ENCODE peak calls at places on chromosome 16, in four cellular contexts. Z is heart left ventricle, P is colonic mucosa, Q is HFF-Myc. T is an unnamed sample.

GRCh38 chr16:85056211-85056748 is 28.7 kb downstream of the KIAA0513 start:
- DNase-seq in Z (no peak), P (no peak), Q (no peak), T (no peak)

GRCh38 chr16:68434654-68435210 is 13.6 kb downstream of the SMPD3 start:
- DNase-seq in Z (no peak), P (peak), Q (no peak), T (no peak)

GRCh38 chr16:6105115-6105514 is 1007.5 kb upstream of the EEF2KMT start:
- DNase-seq in Z (no peak), P (no peak), Q (no peak), T (no peak)

GRCh38 chr16:17265177-17265576 is 205.6 kb downstream of the XYLT1 start:
- DNase-seq in Z (no peak), P (no peak), Q (no peak), T (no peak)

GRCh38 chr16:4698321-4699029 is 5.1 kb downstream of the NUDT16L1 start:
- DNase-seq in Z (no peak), P (no peak), Q (no peak), T (no peak)

GRCh38 chr16:70441406-70441990 is 2.6 kb upstream of the ST3GAL2 start:
- DNase-seq in Z (no peak), P (no peak), Q (no peak), T (no peak)

GRCh38 chr16:87041286-87041685 is 275.9 kb downstream of the C16orf95 start:
- DNase-seq in Z (no peak), P (no peak), Q (no peak), T (no peak)

GRCh38 chr16:52533296-52533695 is 13.6 kb downstream of the TOX3 start:
- DNase-seq in Z (no peak), P (no peak), Q (no peak), T (no peak)

GRCh38 chr16:79589495-79590134 is 10.9 kb downstream of the MAF start:
- DNase-seq in Z (no peak), P (no peak), Q (no peak), T (no peak)

GRCh38 chr16:425740-426114 is 278 bp downstream of the RAB11FIP3 start:
- DNase-seq in Z (peak), P (no peak), Q (no peak), T (no peak)

GRCh38 chr16:75116081-75116910 is at the start of gene LDHD:
- DNase-seq in Z (peak), P (peak), Q (no peak), T (no peak)

GRCh38 chr16:20695024-20695423 is 2.5 kb downstream of the ACSM1 start:
- DNase-seq in Z (no peak), P (no peak), Q (no peak), T (no peak)

GRCh38 chr16:75007443-75007842 is 8.6 kb downstream of the ZNRF1 start:
- DNase-seq in Z (no peak), P (no peak), Q (no peak), T (no peak)

GRCh38 chr16:72995151-72995881 is 52.6 kb downstream of the ZFHX3 start:
- DNase-seq in Z (no peak), P (peak), Q (no peak), T (peak)

GRCh38 chr16:9852003-9852402 is 330.2 kb downstream of the GRIN2A start:
- DNase-seq in Z (no peak), P (no peak), Q (no peak), T (no peak)

GRCh38 chr16:4783251-4783950 is 4.7 kb downstream of the SEPTIN12 start:
- DNase-seq in Z (no peak), P (no peak), Q (no peak), T (no peak)

GRCh38 chr16:54455021-54455725 is 168.6 kb upstream of the IRX3 start:
- DNase-seq in Z (no peak), P (no peak), Q (no peak), T (no peak)

GRCh38 chr16:72736074-72736473 is 311.9 kb downstream of the ZFHX3 start:
- DNase-seq in Z (no peak), P (no peak), Q (no peak), T (no peak)

GRCh38 chr16:72990003-72990521 is 57.9 kb downstream of the ZFHX3 start:
- DNase-seq in Z (peak), P (peak), Q (peak), T (no peak)

GRCh38 chr16:35795361-35796029 is 2336.1 kb downstream of the TP53TG3F start:
- DNase-seq in Z (no peak), P (no peak), Q (no peak), T (no peak)

GRCh38 chr16:85898521-85899442 is at the start of gene IRF8:
- DNase-seq in Z (peak), P (peak), Q (no peak), T (peak)

GRCh38 chr16:52450906-52451305 is 96.0 kb downstream of the TOX3 start:
- DNase-seq in Z (no peak), P (no peak), Q (no peak), T (no peak)

GRCh38 chr16:11683140-11683539 is 14.9 kb downstream of the SNN start:
- DNase-seq in Z (no peak), P (no peak), Q (no peak), T (no peak)

GRCh38 chr16:53045554-53046250 is 7.0 kb downstream of the CHD9NB start:
- DNase-seq in Z (no peak), P (peak), Q (no peak), T (no peak)

DNA sequence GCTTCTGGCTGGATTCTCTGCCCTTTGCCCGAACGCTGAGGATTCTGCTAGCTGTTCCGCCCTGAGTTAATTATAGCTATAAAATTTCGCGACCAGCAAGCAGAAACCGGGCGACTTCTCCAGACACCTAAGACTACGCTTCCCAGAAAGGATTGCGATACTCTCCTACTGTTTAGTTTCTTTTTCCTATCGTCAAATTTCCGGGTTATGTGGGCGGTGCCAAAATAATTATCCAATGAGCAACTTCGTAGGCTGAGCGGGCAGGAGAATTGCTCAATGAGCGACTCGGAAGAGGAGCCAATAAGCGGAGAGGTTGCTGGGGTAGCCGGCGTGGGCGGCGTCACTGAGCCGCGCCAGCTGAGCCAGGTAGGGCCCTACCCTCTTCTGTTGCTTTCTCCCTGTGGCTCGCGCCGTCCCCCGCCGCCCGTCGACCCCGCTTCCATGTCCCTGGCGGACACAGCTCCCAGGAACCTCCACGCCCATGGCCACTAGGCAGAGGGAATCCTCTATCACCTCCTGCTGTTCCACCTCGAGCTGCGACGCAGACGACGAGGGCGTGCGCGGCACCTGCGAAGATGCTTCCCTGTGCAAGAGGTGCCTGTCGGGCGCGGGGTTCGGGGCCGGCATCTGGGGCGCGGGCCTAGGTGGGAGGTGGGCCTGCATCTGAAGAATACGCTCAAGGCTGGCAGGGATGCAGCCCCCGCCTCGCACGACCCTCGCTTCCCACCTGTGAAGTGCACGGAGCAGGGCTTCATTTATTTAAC is at the start of gene LCMT1:
- DNase-seq in Z (peak), P (peak), Q (peak), T (peak)
- TF ChIP-seq CTCF in Z (no peak), P (no peak), Q (no peak), T (no peak)

GRCh38 chr16:89320717-89321501 is 103.4 kb downstream of the ZNF778 start:
- DNase-seq in Z (peak), P (peak), Q (no peak), T (no peak)
- TF ChIP-seq CTCF in Z (no peak), P (no peak), Q (no peak), T (no peak)

DNA sequence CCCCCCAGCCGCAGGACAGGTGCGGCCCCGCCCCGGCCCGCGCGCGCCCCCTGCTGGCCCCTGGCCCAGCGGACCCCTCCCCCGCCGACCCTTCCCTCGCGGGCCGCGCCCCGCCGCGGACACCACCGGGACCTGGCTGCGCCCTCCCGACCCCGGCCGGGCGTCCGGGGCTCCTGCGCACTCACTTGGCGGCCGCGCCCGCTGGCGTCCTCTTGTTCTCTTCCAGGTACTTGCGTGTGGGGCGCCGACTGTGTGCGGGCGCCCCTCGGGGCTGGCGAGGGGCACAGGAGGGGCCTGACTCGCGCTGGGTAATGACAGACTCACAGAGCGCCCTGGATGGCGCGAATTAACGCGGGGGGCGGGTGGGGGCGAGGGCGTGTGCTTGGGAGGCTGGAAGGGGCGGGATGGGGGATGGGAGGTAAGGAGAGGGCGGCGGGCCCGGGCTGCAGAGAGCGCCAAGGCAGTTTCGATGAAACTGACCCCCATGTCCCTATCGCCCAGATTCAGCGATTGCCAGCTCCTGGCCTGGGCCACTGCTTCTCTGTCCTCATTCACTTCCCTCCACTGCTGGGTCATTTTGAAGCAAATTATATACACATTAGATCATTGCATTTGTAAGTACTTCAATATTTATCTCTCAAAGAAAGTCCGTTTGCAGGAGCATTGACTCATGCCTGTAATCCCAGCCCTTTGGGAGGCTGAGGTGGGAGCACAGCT is 445 bp upstream of the DBNDD1 start:
- DNase-seq in Z (no peak), P (peak), Q (no peak), T (no peak)
- TF ChIP-seq CTCF in Z (peak), P (no peak), Q (no peak), T (peak)

GRCh38 chr16:56401482-56401881 is 23.9 kb downstream of the AMFR start:
- DNase-seq in Z (no peak), P (no peak), Q (no peak), T (no peak)
- TF ChIP-seq CTCF in Z (no peak), P (peak), Q (peak), T (peak)

GRCh38 chr16:1580256-1580655 is 31.6 kb downstream of the IFT140 start:
- DNase-seq in Z (no peak), P (peak), Q (no peak), T (no peak)

GRCh38 chr16:1584926-1585487 is 26.9 kb downstream of the IFT140 start:
- DNase-seq in Z (no peak), P (no peak), Q (no peak), T (no peak)

GRCh38 chr16:1580956-1581355 is 30.9 kb downstream of the IFT140 start:
- DNase-seq in Z (no peak), P (peak), Q (no peak), T (no peak)

GRCh38 chr16:1581804-1582203 is 30.1 kb downstream of the IFT140 start:
- DNase-seq in Z (no peak), P (no peak), Q (no peak), T (no peak)

DNA sequence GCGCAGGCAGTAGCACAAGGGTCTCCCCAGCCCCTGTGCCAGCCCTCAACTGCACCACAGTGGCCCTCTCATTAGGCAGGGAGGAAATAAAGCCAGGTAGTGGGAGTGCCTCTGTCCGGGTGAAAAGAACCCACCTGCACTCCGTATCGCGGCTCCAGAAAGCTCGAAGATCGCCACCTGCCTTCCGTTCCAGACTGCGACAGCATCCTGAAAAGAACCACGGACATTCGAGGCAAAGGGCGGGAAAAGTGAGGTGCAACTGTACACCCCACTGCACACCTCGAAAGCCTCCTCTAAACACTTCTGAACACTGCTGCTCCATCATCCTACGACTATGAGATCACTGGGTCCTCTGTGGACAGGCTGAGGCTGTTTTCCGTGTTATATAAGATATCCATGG is 28.7 kb downstream of the IFT140 start:
- DNase-seq in Z (no peak), P (no peak), Q (no peak), T (no peak)
- TF ChIP-seq CTCF in Z (no peak), P (no peak), Q (no peak), T (no peak)

DNA sequence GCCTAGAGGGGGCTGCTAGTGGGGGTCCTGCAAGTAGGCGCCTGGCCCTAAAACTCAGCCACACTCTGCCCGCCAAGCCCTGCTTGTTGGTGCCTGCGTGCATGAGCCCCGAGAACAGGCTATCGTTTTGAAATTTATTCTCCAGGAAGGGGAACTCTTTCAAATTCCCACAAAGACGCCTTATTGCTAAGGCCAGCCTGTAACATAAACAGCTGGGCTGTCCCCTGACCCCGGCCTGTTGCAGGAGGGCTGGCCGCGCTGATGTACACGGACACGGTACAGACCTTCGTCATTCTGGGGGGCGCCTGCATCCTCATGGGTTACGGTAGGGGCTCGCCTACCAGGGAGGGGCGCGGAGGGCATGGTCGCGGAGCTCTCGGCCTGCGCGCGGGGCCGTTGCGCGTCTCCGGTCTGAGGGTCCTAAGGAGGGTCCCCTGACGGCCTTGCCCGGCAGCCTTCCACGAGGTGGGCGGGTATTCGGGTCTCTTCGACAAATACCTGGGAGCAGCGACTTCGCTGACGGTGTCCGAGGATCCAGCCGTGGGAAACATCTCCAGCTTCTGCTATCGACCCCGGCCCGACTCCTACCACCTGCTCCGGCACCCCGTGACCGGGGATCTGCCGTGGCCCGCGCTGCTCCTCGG is 4.3 kb downstream of the SLC5A2 start:
- DNase-seq in Z (no peak), P (no peak), Q (no peak), T (no peak)
- TF ChIP-seq CTCF in Z (no peak), P (no peak), Q (no peak), T (no peak)

GRCh38 chr16:2784536-2785100 is 2.7 kb downstream of the PRSS33 start:
- DNase-seq in Z (no peak), P (no peak), Q (no peak), T (no peak)

GRCh38 chr16:2779978-2780898 is 3.2 kb upstream of the ELOB start:
- DNase-seq in Z (no peak), P (no peak), Q (no peak), T (no peak)

GRCh38 chr16:2783581-2784375 is 3.6 kb downstream of the PRSS33 start:
- DNase-seq in Z (no peak), P (no peak), Q (no peak), T (no peak)

GRCh38 chr16:2785101-2785991 is 2.0 kb downstream of the PRSS33 start:
- DNase-seq in Z (no peak), P (no peak), Q (no peak), T (no peak)

GRCh38 chr16:2782583-2783351 is 4.6 kb downstream of the PRSS33 start:
- DNase-seq in Z (no peak), P (no peak), Q (no peak), T (no peak)
- TF ChIP-seq CTCF in Z (no peak), P (no peak), Q (no peak), T (no peak)

GRCh38 chr16:47013172-47013571 is 39.7 kb upstream of the DNAJA2 start:
- DNase-seq in Z (no peak), P (no peak), Q (no peak), T (no peak)

GRCh38 chr16:47016700-47017133 is 43.2 kb upstream of the DNAJA2 start:
- DNase-seq in Z (no peak), P (no peak), Q (no peak), T (no peak)

GRCh38 chr16:47017636-47018035 is 44.2 kb upstream of the DNAJA2 start:
- DNase-seq in Z (no peak), P (no peak), Q (no peak), T (no peak)

GRCh38 chr16:47018223-47018891 is 44.9 kb upstream of the DNAJA2 start:
- DNase-seq in Z (peak), P (peak), Q (no peak), T (peak)

DNA sequence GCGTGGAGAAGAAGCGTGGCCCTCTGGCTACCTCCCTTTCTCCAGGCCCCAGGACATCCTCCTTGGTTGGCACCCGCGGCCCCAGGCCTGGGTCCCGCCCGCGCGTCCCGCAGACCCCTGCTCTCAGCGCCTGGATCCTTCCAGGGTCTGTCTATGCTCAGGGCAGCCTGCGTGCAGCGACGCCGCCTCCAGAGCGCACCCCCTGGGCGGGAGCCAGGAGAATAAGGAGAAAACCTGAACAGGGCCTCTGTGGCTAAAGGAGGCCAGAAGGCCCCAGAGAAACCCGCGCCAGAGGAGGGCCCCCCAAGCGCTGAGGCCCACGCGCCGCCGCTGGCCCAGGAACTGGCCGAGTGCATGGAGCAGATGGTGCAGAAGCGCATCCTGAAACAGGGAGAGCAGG is 40.4 kb upstream of the DNAJA2 start:
- DNase-seq in Z (no peak), P (no peak), Q (no peak), T (no peak)
- TF ChIP-seq CTCF in Z (no peak), P (no peak), Q (no peak), T (no peak)

GRCh38 chr16:28136751-28137434 is 73.4 kb upstream of the GSG1L start:
- DNase-seq in Z (no peak), P (no peak), Q (no peak), T (no peak)
- TF ChIP-seq CTCF in Z (no peak), P (no peak), Q (no peak), T (no peak)

GRCh38 chr16:82754716-82755513 is 128.1 kb downstream of the CDH13 start:
- DNase-seq in Z (no peak), P (no peak), Q (no peak), T (no peak)

GRCh38 chr16:82756283-82756599 is 129.5 kb downstream of the CDH13 start:
- DNase-seq in Z (no peak), P (no peak), Q (no peak), T (no peak)

GRCh38 chr16:82753821-82754220 is 127.1 kb downstream of the CDH13 start:
- DNase-seq in Z (no peak), P (no peak), Q (no peak), T (no peak)

GRCh38 chr16:82758406-82758805 is 131.6 kb downstream of the CDH13 start:
- DNase-seq in Z (no peak), P (no peak), Q (no peak), T (no peak)

DNA sequence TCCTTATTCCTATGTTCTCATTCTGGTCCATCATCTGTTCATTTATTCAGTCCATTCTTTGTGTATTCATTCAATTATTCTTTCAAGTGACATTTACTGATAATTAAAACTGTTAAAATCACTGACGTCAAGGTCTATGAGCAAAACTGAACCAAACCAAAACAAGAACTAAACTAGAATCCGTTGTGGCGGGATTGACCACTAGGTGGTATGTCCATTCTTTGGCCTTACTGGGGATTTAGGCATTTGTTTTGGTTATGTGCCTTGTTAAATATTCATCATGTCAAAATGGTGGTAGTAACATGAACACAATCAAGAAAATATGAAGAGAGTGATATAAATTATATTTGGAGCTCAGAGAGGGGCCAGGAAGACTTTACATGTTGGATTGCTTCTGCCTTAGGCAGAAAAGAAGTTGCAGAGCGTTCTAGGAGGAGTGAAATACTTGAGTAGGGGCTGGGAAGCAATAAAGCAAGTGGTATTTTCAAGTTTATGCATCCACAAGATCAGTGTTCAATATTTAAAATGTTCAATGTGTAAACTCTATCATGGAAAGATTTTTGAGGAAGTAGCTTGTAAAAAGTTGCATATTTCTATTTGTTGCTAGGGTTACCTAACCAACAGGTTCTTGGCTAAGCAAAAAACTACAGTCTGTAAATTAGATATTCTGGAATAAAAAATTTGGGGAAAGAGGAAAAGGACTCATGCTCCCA is 129.0 kb downstream of the CDH13 start:
- DNase-seq in Z (no peak), P (no peak), Q (no peak), T (no peak)
- TF ChIP-seq CTCF in Z (no peak), P (no peak), Q (peak), T (peak)

T was measured in neural crest cell.